ENCODE peak calls at places on chromosomes 12 and 14, in four cellular contexts. G is MG63, T is AG04449, A is K562. H is an unnamed sample.

GRCh38 chr12:67434653-67435375 is 165.7 kb downstream of the CAND1 start:
- DNase-seq in G (peak; percentile 75), T (peak; percentile 98), A (no peak), H (no peak)

GRCh38 chr14:60430276-60430675 is 55.6 kb downstream of the C14orf39 start:
- DNase-seq in T (no peak), G (no peak), A (no peak), H (no peak)

GRCh38 chr14:89921346-89921745 is 33.2 kb downstream of the EFCAB11 start:
- DNase-seq in G (no peak), T (no peak), A (no peak), H (no peak)

GRCh38 chr12:31650927-31651326 is 8.6 kb upstream of the ETFBKMT start:
- DNase-seq in A (no peak), G (no peak), T (no peak), H (no peak)

GRCh38 chr12:418432-418831 is 17.0 kb downstream of the CCDC77 start:
- DNase-seq in A (no peak), T (no peak), G (no peak), H (no peak)

GRCh38 chr12:42094277-42094676 is 50.4 kb downstream of the GXYLT1 start:
- DNase-seq in T (no peak), G (no peak), A (no peak), H (no peak)

GRCh38 chr12:74382994-74383393 is 154.6 kb upstream of the ATXN7L3B start:
- DNase-seq in A (no peak), G (no peak), T (no peak), H (no peak)

GRCh38 chr14:58805057-58805456 is 167.3 kb downstream of the DACT1 start:
- DNase-seq in T (no peak), A (no peak), G (no peak), H (no peak)

GRCh38 chr14:93155667-93156066 is 29.0 kb downstream of the MOAP1 start:
- DNase-seq in T (no peak), A (no peak), G (no peak), H (no peak)

GRCh38 chr12:115354476-115354890 is 670.5 kb upstream of the TBX3 start:
- DNase-seq in A (no peak), G (no peak), T (no peak), H (no peak)

GRCh38 chr12:115351513-115352077 is 667.6 kb upstream of the TBX3 start:
- DNase-seq in A (no peak), T (no peak), G (no peak), H (no peak)

GRCh38 chr12:115355301-115355700 is 671.3 kb upstream of the TBX3 start:
- DNase-seq in T (no peak), A (no peak), G (no peak), H (no peak)

GRCh38 chr12:115354007-115354452 is 670.1 kb upstream of the TBX3 start:
- DNase-seq in T (peak; percentile 88), A (no peak), G (peak; percentile 92), H (no peak)

GRCh38 chr12:115353467-115353866 is 669.5 kb upstream of the TBX3 start:
- DNase-seq in G (no peak), A (no peak), T (no peak), H (no peak)
- H3K4me3 ChIP-seq in G (no peak overlapping the region), A (no peak overlapping the region), T (no peak overlapping the region), H (no peak overlapping the region)

DNA sequence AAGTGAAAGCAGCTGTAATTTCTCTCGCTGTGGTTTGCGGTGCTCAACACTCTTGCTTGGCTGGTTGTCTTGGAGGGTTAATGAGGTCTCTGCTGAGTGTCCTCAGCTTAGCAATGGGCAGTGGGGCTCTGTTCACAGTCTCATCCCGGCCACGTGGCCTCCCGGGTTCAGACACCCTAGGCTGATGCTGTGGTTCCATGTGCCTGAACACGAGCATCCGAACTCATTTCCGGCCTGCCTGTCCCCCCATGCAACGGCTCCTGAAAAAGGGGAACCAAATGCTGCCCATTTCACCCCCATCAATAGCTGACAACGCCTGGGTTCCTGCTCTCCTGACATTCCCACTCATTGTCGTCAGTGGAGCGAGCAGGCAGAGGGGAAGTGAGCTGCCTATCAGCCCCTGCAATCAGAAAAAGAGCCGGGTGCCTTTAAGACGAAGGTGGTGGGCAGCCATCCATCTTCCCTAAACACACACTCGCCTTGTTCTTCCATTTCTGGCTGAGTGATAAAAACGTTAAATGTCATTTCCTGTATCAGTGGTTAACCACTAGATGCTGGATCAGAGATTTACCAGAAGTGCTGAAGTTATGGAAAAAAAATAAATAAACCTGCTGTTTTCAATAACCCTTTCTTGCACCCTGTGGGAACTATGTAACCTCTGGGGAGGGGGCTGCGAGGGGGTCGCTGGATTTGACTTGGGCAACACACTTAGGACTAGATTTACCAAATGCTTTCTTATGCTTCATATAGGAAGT is 60.3 kb upstream of the BCL2L14 start:
- DNase-seq in T (no peak), G (peak; percentile 30), A (no peak), H (peak; percentile 78)
- H3K4me3 ChIP-seq in T (peak overlapping the region; percentile 6), G (no peak overlapping the region), A (no peak overlapping the region), H (no peak overlapping the region)

DNA sequence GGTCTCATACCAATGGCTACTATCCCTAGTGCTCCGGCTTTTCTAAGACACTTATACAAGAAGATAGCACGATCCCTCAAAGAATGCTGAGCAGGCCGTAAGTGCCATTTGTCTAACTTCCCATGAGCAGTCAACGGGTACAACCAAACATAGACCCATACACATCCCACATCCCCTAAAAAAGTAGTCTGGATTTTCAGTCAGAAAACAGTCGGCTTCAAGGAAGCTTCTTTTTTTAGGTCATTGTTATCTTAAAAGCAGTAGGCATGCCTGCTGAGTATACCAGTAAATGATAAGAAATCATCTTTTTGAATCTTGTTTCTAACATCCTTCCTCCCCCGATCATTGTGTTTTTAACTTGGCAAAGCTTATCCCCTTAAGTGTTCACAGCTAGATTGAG is 19.8 kb downstream of the OSBPL8 start:
- DNase-seq in T (no peak), A (peak; percentile 13), G (no peak), H (no peak)
- H3K4me3 ChIP-seq in T (no peak overlapping the region), A (no peak overlapping the region), G (no peak overlapping the region), H (no peak overlapping the region)

GRCh38 chr12:122183588-122183940 is 641 bp downstream of the LRRC43 start:
- DNase-seq in T (no peak), G (no peak), A (no peak), H (no peak)
- H3K4me3 ChIP-seq in T (peak overlapping the region; percentile 54), G (no peak overlapping the region), A (no peak overlapping the region), H (peak overlapping the region; percentile 51)

DNA sequence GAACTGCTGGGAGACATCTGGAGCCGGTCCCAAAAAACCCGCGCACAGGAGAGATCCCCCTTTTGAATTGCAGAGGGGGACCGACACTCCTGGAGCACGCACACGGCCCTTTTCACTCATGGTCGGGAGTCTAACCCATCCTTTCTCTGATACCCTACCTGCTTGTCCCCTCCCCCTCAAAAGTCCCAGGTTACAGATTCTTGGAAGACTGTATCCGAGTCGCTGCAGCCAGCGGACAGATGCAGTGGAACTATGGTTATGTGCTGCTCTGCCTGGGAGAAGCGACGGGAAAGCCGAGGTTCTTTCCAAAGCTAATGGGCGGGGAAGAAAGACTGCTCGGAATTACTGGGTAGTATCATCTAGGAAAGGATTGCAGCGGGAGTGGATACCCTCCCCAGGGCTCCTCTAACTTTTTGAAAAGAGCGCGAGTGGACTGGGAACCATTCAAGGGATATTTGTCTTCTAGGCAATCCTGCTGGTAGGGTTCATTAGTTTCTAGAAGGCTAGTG is 1.5 kb downstream of the PTHLH start:
- DNase-seq in T (no peak), G (no peak), A (no peak), H (no peak)
- H3K4me3 ChIP-seq in T (peak overlapping the region; percentile 65), G (no peak overlapping the region), A (no peak overlapping the region), H (no peak overlapping the region)